ENCODE peak calls at places on chromosomes 6 and 20, in seven cellular contexts. E is OCI-LY7, Q is gastrocnemius medialis, B is suprapubic skin, J is PC-3, R is brain microvascular endothelial cell, U is heart left ventricle. O is an unnamed sample.

GRCh38 chr6:16244446-16244845 is 6.1 kb downstream of the GMPR start:
- DNase-seq in E (no peak), Q (peak; percentile 52), B (no peak), J (no peak), R (no peak), U (peak; percentile 50), O (no peak)

GRCh38 chr6:145067430-145067829 is 667.9 kb downstream of the EPM2A start:
- DNase-seq in E (no peak), Q (no peak), B (no peak), J (peak; percentile 61), R (peak; percentile 27), U (no peak), O (no peak)

GRCh38 chr6:148457137-148457842 is 114.7 kb downstream of the SASH1 start:
- DNase-seq in E (no peak), Q (no peak), B (no peak), J (peak; percentile 43), R (peak; percentile 68), U (no peak), O (no peak)

GRCh38 chr6:28988536-28989415 is 16.3 kb downstream of the ZNF311 start:
- DNase-seq in E (no peak), Q (no peak), B (no peak), J (no peak), R (peak; percentile 66), U (peak; percentile 45), O (peak; percentile 84)

GRCh38 chr6:74137910-74138309 is 441.9 kb downstream of the CD109 start:
- DNase-seq in E (no peak), Q (no peak), B (no peak), J (no peak), R (peak; percentile 29), U (no peak), O (no peak)

GRCh38 chr20:57919059-57919458 is 209.2 kb upstream of the PMEPA1 start:
- DNase-seq in E (no peak), Q (no peak), B (no peak), J (no peak), R (no peak), U (no peak), O (no peak)

GRCh38 chr6:53986165-53986720 is 125.0 kb upstream of the MLIP start:
- DNase-seq in E (peak; percentile 9), Q (peak; percentile 43), B (no peak), J (peak; percentile 79), R (peak; percentile 76), U (peak; percentile 30), O (no peak)

GRCh38 chr6:39092124-39092523 is 22.9 kb downstream of the SAYSD1 start:
- DNase-seq in E (no peak), Q (no peak), B (no peak), J (peak; percentile 16), R (no peak), U (no peak), O (no peak)

GRCh38 chr6:2055914-2056313 is 189.5 kb downstream of the GMDS start:
- DNase-seq in E (no peak), Q (no peak), B (no peak), J (no peak), R (no peak), U (no peak), O (no peak)

GRCh38 chr6:135299256-135299655 is 118.1 kb downstream of the MYB start:
- DNase-seq in E (no peak), Q (no peak), B (no peak), J (peak; percentile 28), R (peak; percentile 96), U (no peak), O (no peak)

GRCh38 chr20:35561671-35562070 is 19.8 kb downstream of the ERGIC3 start:
- DNase-seq in E (peak; percentile 69), Q (no peak), B (no peak), J (no peak), R (no peak), U (no peak), O (no peak)

GRCh38 chr6:132405143-132405915 is 4.1 kb upstream of the MOXD1 start:
- DNase-seq in E (no peak), Q (no peak), B (no peak), J (peak; percentile 45), R (no peak), U (no peak), O (peak; percentile 42)

GRCh38 chr20:33919653-33920052 is 74.1 kb upstream of the RALY start:
- DNase-seq in E (no peak), Q (no peak), B (no peak), J (no peak), R (no peak), U (no peak), O (no peak)

GRCh38 chr6:48147101-48147500 is 36.1 kb upstream of the PTCHD4 start:
- DNase-seq in E (no peak), Q (no peak), B (no peak), J (no peak), R (no peak), U (no peak), O (no peak)

GRCh38 chr20:16062661-16063591 is 510.3 kb downstream of the KIF16B start:
- DNase-seq in E (no peak), Q (no peak), B (no peak), J (peak; percentile 32), R (no peak), U (no peak), O (no peak)

GRCh38 chr6:2378046-2378657 is 132.7 kb upstream of the GMDS start:
- DNase-seq in E (peak; percentile 48), Q (no peak), B (no peak), J (no peak), R (no peak), U (no peak), O (no peak)

GRCh38 chr6:117495873-117496272 is 13.4 kb downstream of the DCBLD1 start:
- DNase-seq in E (no peak), Q (no peak), B (no peak), J (peak; percentile 35), R (no peak), U (no peak), O (no peak)

GRCh38 chr20:54231006-54231405 is 23.1 kb downstream of the PFDN4 start:
- DNase-seq in E (no peak), Q (no peak), B (no peak), J (no peak), R (no peak), U (no peak), O (no peak)

GRCh38 chr20:10501377-10501776 is 66.3 kb downstream of the SLX4IP start:
- DNase-seq in E (no peak), Q (no peak), B (no peak), J (no peak), R (no peak), U (no peak), O (no peak)

GRCh38 chr20:35246723-35247122 is 20.2 kb downstream of the MMP24 start:
- DNase-seq in E (no peak), Q (no peak), B (no peak), J (no peak), R (no peak), U (no peak), O (no peak)

DNA sequence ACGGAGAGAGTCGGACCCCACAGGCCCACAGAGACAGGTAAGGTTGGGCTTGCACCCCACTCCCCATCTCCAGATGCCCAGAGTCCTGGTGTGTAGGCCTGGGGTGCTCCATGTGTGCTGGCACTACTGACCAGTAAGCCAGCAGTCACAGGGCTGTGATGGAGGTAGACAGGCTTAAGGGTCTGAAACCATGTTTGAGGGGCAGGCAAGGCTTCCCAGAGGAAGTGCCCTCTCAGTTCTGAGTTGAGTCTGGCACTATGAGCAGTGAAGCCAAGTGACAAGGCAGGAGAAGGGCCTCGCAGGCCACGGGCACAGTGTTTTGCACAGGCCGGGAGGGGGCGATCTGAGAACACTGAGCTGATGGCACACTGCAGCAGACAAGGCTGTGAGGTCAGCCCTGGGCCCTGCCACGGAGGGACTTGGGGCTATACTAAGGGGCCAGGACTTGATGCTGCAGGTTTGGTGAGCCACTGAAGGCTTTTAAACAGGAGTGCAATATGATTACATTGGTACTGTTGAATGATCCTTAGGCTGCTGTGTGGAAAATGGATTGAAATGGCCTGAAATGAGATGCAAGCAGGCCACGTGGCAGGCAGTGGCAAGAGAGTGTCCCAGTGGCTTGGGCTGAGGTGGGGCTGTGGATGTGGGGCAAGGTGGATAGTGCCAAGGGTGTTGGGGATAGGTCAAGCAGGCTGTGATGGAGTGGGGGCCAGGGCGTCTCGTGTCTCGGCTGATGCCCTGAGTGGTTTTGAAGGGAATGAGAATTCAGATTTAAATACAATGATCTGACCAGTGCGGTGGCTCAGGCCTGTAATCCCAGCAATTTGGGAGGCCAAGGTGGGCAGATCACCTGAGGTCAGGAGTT is 20.3 kb downstream of the TTBK1 start:
- DNase-seq in E (peak; percentile 83), Q (peak; percentile 19), B (no peak), J (peak; percentile 77), R (peak; percentile 62), U (peak; percentile 74), O (peak; percentile 53)
- TF ChIP-seq CTCF in E (peak; percentile 94), Q (no peak), B (peak; percentile 63), J (peak; percentile 95), R (peak; percentile 89), U (peak; percentile 71), O (peak; percentile 90)

DNA sequence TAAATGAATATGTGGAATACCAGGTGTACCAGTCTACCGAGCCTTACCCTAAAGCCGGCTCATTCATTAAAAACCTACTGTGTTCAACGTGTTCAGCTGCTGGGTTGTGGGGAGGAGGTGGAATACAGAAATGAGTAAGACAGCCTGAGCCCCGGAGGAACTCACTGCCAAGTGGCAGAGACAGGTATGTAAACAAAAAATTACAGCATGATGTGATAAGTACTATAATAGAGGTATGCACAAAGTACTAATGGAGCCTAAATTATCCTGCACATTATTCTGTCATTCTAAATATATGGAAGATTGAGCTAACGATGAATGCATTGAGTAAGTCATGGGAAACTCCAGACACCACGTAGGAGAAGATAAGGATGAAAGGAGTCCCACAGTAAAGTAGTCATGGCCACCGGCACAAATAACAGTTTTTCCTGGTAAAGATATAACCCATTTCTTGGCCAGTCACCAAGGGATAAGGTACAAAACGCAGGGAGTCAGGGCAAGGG is 6.9 kb upstream of the ADTRP start:
- DNase-seq in E (no peak), Q (no peak), B (no peak), J (peak; percentile 59), R (no peak), U (no peak), O (peak; percentile 56)
- H3K4me3 ChIP-seq in E (no peak overlapping the region), Q (no peak overlapping the region), B (no peak overlapping the region), J (no peak overlapping the region), R (no peak overlapping the region), U (no peak overlapping the region), O (peak overlapping the region; percentile 48)

GRCh38 chr6:112113918-112114317 is 26.5 kb downstream of the FAM229B start:
- DNase-seq in E (no peak), Q (no peak), B (no peak), J (no peak), R (no peak), U (no peak), O (no peak)
- H3K36me3 ChIP-seq in E (no peaks in the 10 kb centered on the region), Q (no peaks in the 10 kb centered on the region), B (peaks cover 44% of the 10 kb centered on the region), J (no peaks in the 10 kb centered on the region), R (peaks cover 73% of the 10 kb centered on the region), U (peaks cover 100% of the 10 kb centered on the region), O (no peaks in the 10 kb centered on the region)

GRCh38 chr6:13355969-13356368 is 27.6 kb upstream of the TBC1D7 start:
- DNase-seq in E (peak; percentile 96), Q (no peak), B (no peak), J (no peak), R (no peak), U (no peak), O (peak; percentile 84)

GRCh38 chr6:13358486-13358885 is 30.1 kb upstream of the TBC1D7 start:
- DNase-seq in E (no peak), Q (no peak), B (no peak), J (no peak), R (no peak), U (no peak), O (no peak)

GRCh38 chr6:13355043-13355945 is 27.0 kb upstream of the TBC1D7 start:
- DNase-seq in E (peak; percentile 45), Q (no peak), B (no peak), J (peak; percentile 95), R (peak; percentile 94), U (no peak), O (peak; percentile 57)

GRCh38 chr6:13359287-13359686 is 30.9 kb upstream of the TBC1D7 start:
- DNase-seq in E (no peak), Q (no peak), B (no peak), J (no peak), R (no peak), U (no peak), O (no peak)

GRCh38 chr6:13357551-13358075 is 29.3 kb upstream of the TBC1D7 start:
- DNase-seq in E (no peak), Q (no peak), B (no peak), J (no peak), R (no peak), U (no peak), O (no peak)
- TF ChIP-seq CTCF in E (no peak), Q (no peak), B (no peak), J (no peak), R (peak; percentile 56), U (no peak), O (no peak)